ENCODE peak calls at places on chromosomes 12 and 14, in seven cellular contexts. One of them, this sample, is unnamed.

GRCh38 chr12:49489720-49490119 is 49.1 kb upstream of the KCNH3 start:
- DNase-seq in stimulated activated CD8-positive, alpha-beta memory T cell treated with anti-CD3 and anti-CD28 coated beads, Interleukin-15, amount 100 ng/mL, for 4 hours: no peak
- DNase-seq in endothelial cell: no peak
- DNase-seq in CD8-positive, alpha-beta memory T cell: no peak
- DNase-seq in RPMI8226: no peak
- DNase-seq in stimulated activated CD4-positive, alpha-beta T cell treated with anti-CD3 and anti-CD28 coated beads, TNF-alpha, amount 100 ng/mL, for 48 hours: no peak
- DNase-seq in activated CD4-positive, alpha-beta T cell treated with anti-CD3 and anti-CD28 coated beads for 36 hours: no peak
- DNase-seq in this sample: no peak

GRCh38 chr14:82806426-82806825 is 1272.8 kb upstream of the SEL1L start:
- DNase-seq in activated CD4-positive, alpha-beta T cell treated with anti-CD3 and anti-CD28 coated beads for 36 hours: no peak
- DNase-seq in stimulated activated CD4-positive, alpha-beta T cell treated with anti-CD3 and anti-CD28 coated beads, TNF-alpha, amount 100 ng/mL, for 48 hours: no peak
- DNase-seq in RPMI8226: no peak
- DNase-seq in endothelial cell: no peak
- DNase-seq in CD8-positive, alpha-beta memory T cell: no peak
- DNase-seq in stimulated activated CD8-positive, alpha-beta memory T cell treated with anti-CD3 and anti-CD28 coated beads, Interleukin-15, amount 100 ng/mL, for 4 hours: no peak
- DNase-seq in this sample: no peak

GRCh38 chr12:26878661-26879119 is 45.7 kb upstream of the ITPR2 start:
- DNase-seq in stimulated activated CD8-positive, alpha-beta memory T cell treated with anti-CD3 and anti-CD28 coated beads, Interleukin-15, amount 100 ng/mL, for 4 hours: no peak
- DNase-seq in CD8-positive, alpha-beta memory T cell: no peak
- DNase-seq in activated CD4-positive, alpha-beta T cell treated with anti-CD3 and anti-CD28 coated beads for 36 hours: no peak
- DNase-seq in endothelial cell: peak
- DNase-seq in stimulated activated CD4-positive, alpha-beta T cell treated with anti-CD3 and anti-CD28 coated beads, TNF-alpha, amount 100 ng/mL, for 48 hours: no peak
- DNase-seq in RPMI8226: peak
- DNase-seq in this sample: no peak

GRCh38 chr12:48817957-48818830 is at the start of gene CACNB3:
- DNase-seq in RPMI8226: peak
- DNase-seq in endothelial cell: peak
- DNase-seq in activated CD4-positive, alpha-beta T cell treated with anti-CD3 and anti-CD28 coated beads for 36 hours: peak
- DNase-seq in CD8-positive, alpha-beta memory T cell: peak
- DNase-seq in stimulated activated CD4-positive, alpha-beta T cell treated with anti-CD3 and anti-CD28 coated beads, TNF-alpha, amount 100 ng/mL, for 48 hours: peak
- DNase-seq in stimulated activated CD8-positive, alpha-beta memory T cell treated with anti-CD3 and anti-CD28 coated beads, Interleukin-15, amount 100 ng/mL, for 4 hours: peak
- DNase-seq in this sample: peak

GRCh38 chr12:107992870-107993451 is 136.1 kb upstream of the WSCD2 start:
- DNase-seq in stimulated activated CD8-positive, alpha-beta memory T cell treated with anti-CD3 and anti-CD28 coated beads, Interleukin-15, amount 100 ng/mL, for 4 hours: no peak
- DNase-seq in stimulated activated CD4-positive, alpha-beta T cell treated with anti-CD3 and anti-CD28 coated beads, TNF-alpha, amount 100 ng/mL, for 48 hours: no peak
- DNase-seq in endothelial cell: peak
- DNase-seq in RPMI8226: peak
- DNase-seq in CD8-positive, alpha-beta memory T cell: no peak
- DNase-seq in activated CD4-positive, alpha-beta T cell treated with anti-CD3 and anti-CD28 coated beads for 36 hours: peak
- DNase-seq in this sample: peak

GRCh38 chr12:111248981-111249380 is 119.9 kb downstream of the PHETA1 start:
- DNase-seq in stimulated activated CD4-positive, alpha-beta T cell treated with anti-CD3 and anti-CD28 coated beads, TNF-alpha, amount 100 ng/mL, for 48 hours: no peak
- DNase-seq in CD8-positive, alpha-beta memory T cell: no peak
- DNase-seq in stimulated activated CD8-positive, alpha-beta memory T cell treated with anti-CD3 and anti-CD28 coated beads, Interleukin-15, amount 100 ng/mL, for 4 hours: no peak
- DNase-seq in activated CD4-positive, alpha-beta T cell treated with anti-CD3 and anti-CD28 coated beads for 36 hours: no peak
- DNase-seq in endothelial cell: no peak
- DNase-seq in RPMI8226: no peak
- DNase-seq in this sample: no peak

GRCh38 chr12:47024463-47024862 is 55.0 kb upstream of the PCED1B start:
- DNase-seq in RPMI8226: no peak
- DNase-seq in activated CD4-positive, alpha-beta T cell treated with anti-CD3 and anti-CD28 coated beads for 36 hours: no peak
- DNase-seq in stimulated activated CD4-positive, alpha-beta T cell treated with anti-CD3 and anti-CD28 coated beads, TNF-alpha, amount 100 ng/mL, for 48 hours: no peak
- DNase-seq in stimulated activated CD8-positive, alpha-beta memory T cell treated with anti-CD3 and anti-CD28 coated beads, Interleukin-15, amount 100 ng/mL, for 4 hours: no peak
- DNase-seq in CD8-positive, alpha-beta memory T cell: no peak
- DNase-seq in endothelial cell: no peak
- DNase-seq in this sample: no peak

GRCh38 chr12:120049426-120049825 is 60.4 kb downstream of the BICDL1 start:
- DNase-seq in RPMI8226: no peak
- DNase-seq in stimulated activated CD8-positive, alpha-beta memory T cell treated with anti-CD3 and anti-CD28 coated beads, Interleukin-15, amount 100 ng/mL, for 4 hours: no peak
- DNase-seq in endothelial cell: no peak
- DNase-seq in stimulated activated CD4-positive, alpha-beta T cell treated with anti-CD3 and anti-CD28 coated beads, TNF-alpha, amount 100 ng/mL, for 48 hours: no peak
- DNase-seq in CD8-positive, alpha-beta memory T cell: no peak
- DNase-seq in activated CD4-positive, alpha-beta T cell treated with anti-CD3 and anti-CD28 coated beads for 36 hours: no peak
- DNase-seq in this sample: no peak

GRCh38 chr14:102074415-102074964 is 12.4 kb downstream of the HSP90AA1 start:
- DNase-seq in endothelial cell: no peak
- DNase-seq in CD8-positive, alpha-beta memory T cell: no peak
- DNase-seq in stimulated activated CD8-positive, alpha-beta memory T cell treated with anti-CD3 and anti-CD28 coated beads, Interleukin-15, amount 100 ng/mL, for 4 hours: no peak
- DNase-seq in activated CD4-positive, alpha-beta T cell treated with anti-CD3 and anti-CD28 coated beads for 36 hours: no peak
- DNase-seq in stimulated activated CD4-positive, alpha-beta T cell treated with anti-CD3 and anti-CD28 coated beads, TNF-alpha, amount 100 ng/mL, for 48 hours: no peak
- DNase-seq in RPMI8226: no peak
- DNase-seq in this sample: no peak

GRCh38 chr12:85866929-85867776 is 6.9 kb upstream of the NTS start:
- DNase-seq in stimulated activated CD8-positive, alpha-beta memory T cell treated with anti-CD3 and anti-CD28 coated beads, Interleukin-15, amount 100 ng/mL, for 4 hours: no peak
- DNase-seq in RPMI8226: peak
- DNase-seq in activated CD4-positive, alpha-beta T cell treated with anti-CD3 and anti-CD28 coated beads for 36 hours: peak
- DNase-seq in CD8-positive, alpha-beta memory T cell: no peak
- DNase-seq in stimulated activated CD4-positive, alpha-beta T cell treated with anti-CD3 and anti-CD28 coated beads, TNF-alpha, amount 100 ng/mL, for 48 hours: peak
- DNase-seq in endothelial cell: peak
- DNase-seq in this sample: no peak

GRCh38 chr14:59321184-59321952 is 132.9 kb downstream of the DAAM1 start:
- DNase-seq in activated CD4-positive, alpha-beta T cell treated with anti-CD3 and anti-CD28 coated beads for 36 hours: no peak
- DNase-seq in stimulated activated CD8-positive, alpha-beta memory T cell treated with anti-CD3 and anti-CD28 coated beads, Interleukin-15, amount 100 ng/mL, for 4 hours: no peak
- DNase-seq in endothelial cell: no peak
- DNase-seq in RPMI8226: no peak
- DNase-seq in CD8-positive, alpha-beta memory T cell: no peak
- DNase-seq in stimulated activated CD4-positive, alpha-beta T cell treated with anti-CD3 and anti-CD28 coated beads, TNF-alpha, amount 100 ng/mL, for 48 hours: no peak
- DNase-seq in this sample: no peak